ENCODE peak calls at places on chromosomes 1 and 21, in eight cellular contexts. M is kidney tubule cell; R is stimulated activated CD8-positive, alpha-beta memory T cell treated with anti-CD3 and anti-CD28 coated beads, Interleukin-15, amount 100 ng/mL, for 24 hours; H is cardiac muscle cell; N is GM18507; I is astrocyte of the spinal cord; F is activated naive CD4-positive, alpha-beta T cell treated with anti-CD3 and anti-CD28 coated beads, Interleukin-2, amount 50 U/mL, for 72 hours; J is fibroblast of the aortic adventitia. G is an unnamed sample.

GRCh38 chr1:115476616-115477015 is 138.6 kb upstream of the NGF start:
- DNase-seq in F (no peak), J (peak), N (no peak), R (no peak), H (no peak), I (no peak), M (no peak), G (no peak)

GRCh38 chr1:88104234-88104633 is 579.8 kb upstream of the PKN2 start:
- DNase-seq in J (peak), N (no peak), M (peak), R (no peak), F (no peak), I (no peak), H (no peak), G (no peak)

GRCh38 chr21:43210454-43211084 is 41.8 kb downstream of the CRYAA start:
- DNase-seq in M (no peak), J (no peak), N (no peak), R (no peak), H (no peak), F (no peak), I (no peak), G (no peak)

GRCh38 chr1:220970311-220970710 is 91.1 kb downstream of the HLX start:
- DNase-seq in I (no peak), M (no peak), R (no peak), F (no peak), J (peak), N (no peak), H (no peak), G (no peak)

GRCh38 chr1:229102741-229103480 is 168.0 kb upstream of the RAB4A start:
- DNase-seq in M (no peak), R (no peak), J (peak), I (no peak), N (no peak), F (no peak), H (no peak), G (no peak)

GRCh38 chr1:16960560-16961296 is 19.7 kb downstream of the MFAP2 start:
- DNase-seq in R (peak), J (peak), M (peak), N (peak), I (peak), H (peak), F (peak), G (no peak)

GRCh38 chr1:43883321-43883720 is 50.3 kb upstream of the ARTN start:
- DNase-seq in M (no peak), F (no peak), H (no peak), I (no peak), R (no peak), N (no peak), J (no peak), G (no peak)

GRCh38 chr1:8266436-8267165 is 51.3 kb upstream of the SLC45A1 start:
- DNase-seq in N (no peak), H (no peak), R (no peak), F (no peak), M (peak), I (no peak), J (no peak), G (no peak)

GRCh38 chr1:30412241-30413110 is 310.9 kb downstream of the MATN1 start:
- DNase-seq in N (no peak), F (no peak), J (no peak), I (no peak), R (no peak), H (no peak), M (peak), G (no peak)

GRCh38 chr1:23249785-23250184 is 32.5 kb upstream of the HTR1D start:
- DNase-seq in R (no peak), M (no peak), F (no peak), N (no peak), J (peak), I (peak), H (no peak), G (no peak)

GRCh38 chr21:44927587-44928461 is 7.1 kb upstream of the ITGB2 start:
- DNase-seq in H (no peak), R (peak), F (peak), J (peak), I (peak), N (no peak), M (peak), G (no peak)

GRCh38 chr21:36454079-36454478 is 25.8 kb downstream of the CLDN14 start:
- DNase-seq in J (no peak), N (no peak), H (no peak), I (peak), R (no peak), F (no peak), M (peak), G (no peak)

GRCh38 chr1:9281071-9281827 is 11.4 kb upstream of the SPSB1 start:
- DNase-seq in R (no peak), F (no peak), I (no peak), J (peak), M (no peak), N (no peak), H (no peak), G (peak)

GRCh38 chr1:64263335-64263734 is 59.9 kb downstream of the UBE2U start:
- DNase-seq in J (no peak), N (no peak), F (no peak), M (no peak), H (no peak), R (no peak), I (no peak), G (no peak)

GRCh38 chr1:76068542-76068941 is 6.0 kb upstream of the ST6GALNAC3 start:
- DNase-seq in M (peak), R (no peak), N (no peak), I (peak), J (peak), F (no peak), H (no peak), G (no peak)

GRCh38 chr1:101436100-101436511 is 199.3 kb downstream of the S1PR1 start:
- DNase-seq in F (no peak), N (no peak), M (no peak), R (no peak), J (no peak), I (no peak), H (no peak), G (no peak)

GRCh38 chr21:23725576-23725975 is 1881.7 kb downstream of the MRPL39 start:
- DNase-seq in F (no peak), M (no peak), H (peak), J (no peak), R (no peak), I (no peak), N (no peak), G (no peak)

GRCh38 chr1:157652859-157653493 is 47.6 kb downstream of the FCRL3 start:
- DNase-seq in M (no peak), R (no peak), J (no peak), H (no peak), F (no peak), N (peak), I (no peak), G (no peak)

GRCh38 chr1:184387871-184388670 is 1.2 kb downstream of the C1orf21 start:
- DNase-seq in I (peak), F (no peak), H (peak), M (peak), R (no peak), N (no peak), J (peak), G (no peak)

GRCh38 chr1:65470766-65471165 is 50.3 kb downstream of the LEPR start:
- DNase-seq in F (no peak), I (peak), H (no peak), R (no peak), J (peak), N (no peak), M (peak), G (no peak)

GRCh38 chr1:172383541-172383940 is 36.9 kb upstream of the C1orf105 start:
- DNase-seq in I (peak), N (no peak), M (peak), J (peak), R (no peak), F (no peak), H (peak), G (no peak)

GRCh38 chr1:47436979-47437517 is 796 bp upstream of the FOXD2 start:
- DNase-seq in I (peak), H (peak), R (no peak), M (peak), J (peak), N (no peak), F (no peak), G (no peak)

GRCh38 chr1:240030236-240030635 is 61.4 kb upstream of the FMN2 start:
- DNase-seq in R (no peak), M (no peak), J (peak), F (no peak), H (no peak), I (peak), N (no peak), G (no peak)

GRCh38 chr1:1087351-1088035 is 13.4 kb upstream of the RNF223 start:
- DNase-seq in H (no peak), M (no peak), R (no peak), N (no peak), I (no peak), J (no peak), F (no peak), G (peak)